ENCODE peak calls at places on chromosomes 1 and 21, in ten cellular contexts. S, B, P, Z, L, J, W, X, Q and N are unnamed samples.

GRCh38 chr21:45523411-45524101 is 18.7 kb downstream of the SLC19A1 start:
- DNase-seq in S (no peak), B (no peak), P (no peak), Z (no peak), L (no peak), J (no peak), W (no peak), X (no peak), Q (no peak), N (no peak)

GRCh38 chr1:202278751-202279150 is 63.0 kb downstream of the UBE2T start:
- DNase-seq in S (no peak), B (no peak), P (no peak), Z (no peak), L (no peak), J (no peak), W (no peak), X (no peak), Q (no peak), N (no peak)

GRCh38 chr1:159067699-159068621 is 8.6 kb downstream of the AIM2 start:
- DNase-seq in S (no peak), B (no peak), P (no peak), Z (no peak), L (no peak), J (no peak), W (no peak), X (no peak), Q (peak), N (no peak)

GRCh38 chr1:216310776-216311175 is 112.5 kb downstream of the USH2A start:
- DNase-seq in S (no peak), B (peak), P (peak), Z (peak), L (peak), J (peak), W (peak), X (no peak), Q (peak), N (peak)

GRCh38 chr1:197320991-197321531 is 53.0 kb downstream of the CRB1 start:
- DNase-seq in S (no peak), B (no peak), P (no peak), Z (peak), L (peak), J (peak), W (no peak), X (no peak), Q (no peak), N (no peak)

GRCh38 chr1:1926346-1926811 is 7.3 kb upstream of the TMEM52 start:
- DNase-seq in S (no peak), B (no peak), P (no peak), Z (no peak), L (no peak), J (no peak), W (peak), X (no peak), Q (no peak), N (no peak)

GRCh38 chr1:232635778-232636356 is 5.9 kb upstream of the SIPA1L2 start:
- DNase-seq in S (no peak), B (peak), P (peak), Z (peak), L (peak), J (peak), W (peak), X (peak), Q (peak), N (peak)

GRCh38 chr1:210597555-210598134 is 268.9 kb downstream of the HHAT start:
- DNase-seq in S (no peak), B (no peak), P (no peak), Z (peak), L (peak), J (peak), W (peak), X (no peak), Q (no peak), N (peak)

GRCh38 chr1:26784023-26784871 is 3.5 kb upstream of the PIGV start:
- DNase-seq in S (no peak), B (peak), P (peak), Z (peak), L (no peak), J (peak), W (peak), X (peak), Q (peak), N (peak)

GRCh38 chr1:154961497-154962237 is at the start of gene PYGO2:
- DNase-seq in S (no peak), B (peak), P (peak), Z (peak), L (peak), J (peak), W (peak), X (peak), Q (peak), N (peak)

GRCh38 chr1:109620890-109621289 is 1.3 kb downstream of the AMPD2 start:
- DNase-seq in S (peak), B (peak), P (peak), Z (peak), L (peak), J (peak), W (peak), X (peak), Q (peak), N (peak)

GRCh38 chr1:36323636-36324321 is at the start of gene EVA1B:
- DNase-seq in S (no peak), B (peak), P (peak), Z (peak), L (peak), J (peak), W (peak), X (peak), Q (peak), N (peak)

GRCh38 chr1:100035214-100035613 is 65.4 kb downstream of the SLC35A3 start:
- DNase-seq in S (no peak), B (no peak), P (no peak), Z (no peak), L (no peak), J (no peak), W (no peak), X (no peak), Q (no peak), N (no peak)

GRCh38 chr1:192151176-192151575 is 7.1 kb upstream of the RGS18 start:
- DNase-seq in S (no peak), B (no peak), P (peak), Z (no peak), L (no peak), J (no peak), W (no peak), X (no peak), Q (no peak), N (no peak)

GRCh38 chr1:15765495-15766194 is 7.0 kb downstream of the FBLIM1 start:
- DNase-seq in S (no peak), B (no peak), P (no peak), Z (peak), L (peak), J (peak), W (peak), X (peak), Q (peak), N (no peak)

GRCh38 chr1:22739648-22740385 is 29.2 kb downstream of the EPHB2 start:
- DNase-seq in S (no peak), B (no peak), P (no peak), Z (peak), L (no peak), J (peak), W (peak), X (peak), Q (no peak), N (no peak)

GRCh38 chr1:112285311-112285710 is 110.7 kb upstream of the CTTNBP2NL start:
- DNase-seq in S (no peak), B (no peak), P (no peak), Z (peak), L (no peak), J (no peak), W (no peak), X (no peak), Q (no peak), N (no peak)

GRCh38 chr1:237732657-237733056 is 158.1 kb downstream of the ZP4 start:
- DNase-seq in S (no peak), B (no peak), P (no peak), Z (no peak), L (no peak), J (no peak), W (no peak), X (no peak), Q (no peak), N (no peak)

GRCh38 chr21:43266534-43266933 is 97.7 kb downstream of the CRYAA start:
- DNase-seq in S (no peak), B (no peak), P (no peak), Z (no peak), L (peak), J (peak), W (no peak), X (no peak), Q (no peak), N (no peak)

GRCh38 chr1:33369764-33370163 is 48.9 kb upstream of the A3GALT2 start:
- DNase-seq in S (no peak), B (no peak), P (no peak), Z (no peak), L (no peak), J (no peak), W (no peak), X (no peak), Q (no peak), N (no peak)

GRCh38 chr1:46172321-46172720 is 2.6 kb upstream of the TSPAN1 start:
- DNase-seq in S (no peak), B (no peak), P (no peak), Z (no peak), L (no peak), J (no peak), W (no peak), X (no peak), Q (no peak), N (no peak)

GRCh38 chr1:69858534-69858933 is 290.8 kb downstream of the LRRC7 start:
- DNase-seq in S (no peak), B (no peak), P (no peak), Z (no peak), L (no peak), J (no peak), W (no peak), X (no peak), Q (no peak), N (peak)

GRCh38 chr1:176893625-176894352 is 270.7 kb downstream of the ASTN1 start:
- DNase-seq in S (no peak), B (no peak), P (no peak), Z (no peak), L (no peak), J (no peak), W (no peak), X (no peak), Q (no peak), N (no peak)

GRCh38 chr1:53376041-53376461 is 48.2 kb upstream of the LRP8 start:
- DNase-seq in S (no peak), B (no peak), P (peak), Z (no peak), L (no peak), J (peak), W (no peak), X (no peak), Q (no peak), N (no peak)

GRCh38 chr1:87451229-87451900 is 122.7 kb downstream of the LMO4 start:
- DNase-seq in S (no peak), B (no peak), P (no peak), Z (peak), L (no peak), J (peak), W (no peak), X (no peak), Q (no peak), N (no peak)

GRCh38 chr1:231618588-231619256 is 7.9 kb upstream of the DISC1 start:
- DNase-seq in S (no peak), B (no peak), P (no peak), Z (no peak), L (no peak), J (no peak), W (no peak), X (no peak), Q (no peak), N (no peak)

GRCh38 chr1:157978547-157979403 is 14.7 kb upstream of the KIRREL1 start:
- DNase-seq in S (no peak), B (no peak), P (peak), Z (no peak), L (no peak), J (no peak), W (no peak), X (no peak), Q (no peak), N (no peak)

GRCh38 chr1:153532161-153532560 is 3.6 kb downstream of the S100A6 start:
- DNase-seq in S (no peak), B (no peak), P (no peak), Z (no peak), L (no peak), J (no peak), W (no peak), X (no peak), Q (no peak), N (no peak)

GRCh38 chr1:21511579-21512522 is 2.6 kb downstream of the ALPL start:
- DNase-seq in S (no peak), B (no peak), P (no peak), Z (peak), L (peak), J (peak), W (peak), X (no peak), Q (peak), N (no peak)

GRCh38 chr1:82931051-82931450 is 1067.9 kb downstream of the TTLL7 start:
- DNase-seq in S (no peak), B (no peak), P (no peak), Z (no peak), L (no peak), J (peak), W (no peak), X (no peak), Q (no peak), N (no peak)

GRCh38 chr1:25771246-25772114 is 28.5 kb upstream of the SELENON start:
- DNase-seq in S (no peak), B (peak), P (peak), Z (peak), L (no peak), J (no peak), W (peak), X (no peak), Q (no peak), N (peak)

GRCh38 chr21:45467221-45467779 is 62.3 kb downstream of the COL18A1 start:
- DNase-seq in S (no peak), B (no peak), P (no peak), Z (peak), L (peak), J (peak), W (no peak), X (no peak), Q (no peak), N (no peak)

GRCh38 chr21:28216976-28217523 is 775.6 kb downstream of the LTN1 start:
- DNase-seq in S (no peak), B (no peak), P (no peak), Z (no peak), L (peak), J (no peak), W (peak), X (no peak), Q (no peak), N (no peak)

GRCh38 chr1:110554871-110555801 is 36.2 kb upstream of the KCNA10 start:
- DNase-seq in S (no peak), B (peak), P (peak), Z (peak), L (no peak), J (peak), W (peak), X (peak), Q (peak), N (peak)

GRCh38 chr1:236045771-236046170 is 19.1 kb downstream of the NID1 start:
- DNase-seq in S (no peak), B (no peak), P (no peak), Z (no peak), L (no peak), J (no peak), W (no peak), X (no peak), Q (no peak), N (no peak)

GRCh38 chr1:35929730-35930592 is 944 bp upstream of the AGO3 start:
- DNase-seq in S (peak), B (peak), P (peak), Z (peak), L (peak), J (peak), W (peak), X (peak), Q (peak), N (peak)

GRCh38 chr1:25543425-25544242 is at the start of gene LDLRAP1:
- DNase-seq in S (no peak), B (peak), P (peak), Z (peak), L (peak), J (peak), W (peak), X (peak), Q (peak), N (peak)

GRCh38 chr1:210239295-210240155 is 6.9 kb downstream of the SERTAD4 start:
- DNase-seq in S (peak), B (peak), P (peak), Z (peak), L (peak), J (peak), W (peak), X (no peak), Q (peak), N (peak)

GRCh38 chr1:11237364-11237755 is 25.0 kb downstream of the MTOR start:
- DNase-seq in S (no peak), B (no peak), P (no peak), Z (no peak), L (no peak), J (no peak), W (no peak), X (no peak), Q (no peak), N (no peak)
- H3K27ac ChIP-seq in S (no peak), B (no peak), P (no peak), Z (no peak), L (no peak), J (no peak), W (no peak), X (no peak), Q (no peak), N (no peak)

DNA sequence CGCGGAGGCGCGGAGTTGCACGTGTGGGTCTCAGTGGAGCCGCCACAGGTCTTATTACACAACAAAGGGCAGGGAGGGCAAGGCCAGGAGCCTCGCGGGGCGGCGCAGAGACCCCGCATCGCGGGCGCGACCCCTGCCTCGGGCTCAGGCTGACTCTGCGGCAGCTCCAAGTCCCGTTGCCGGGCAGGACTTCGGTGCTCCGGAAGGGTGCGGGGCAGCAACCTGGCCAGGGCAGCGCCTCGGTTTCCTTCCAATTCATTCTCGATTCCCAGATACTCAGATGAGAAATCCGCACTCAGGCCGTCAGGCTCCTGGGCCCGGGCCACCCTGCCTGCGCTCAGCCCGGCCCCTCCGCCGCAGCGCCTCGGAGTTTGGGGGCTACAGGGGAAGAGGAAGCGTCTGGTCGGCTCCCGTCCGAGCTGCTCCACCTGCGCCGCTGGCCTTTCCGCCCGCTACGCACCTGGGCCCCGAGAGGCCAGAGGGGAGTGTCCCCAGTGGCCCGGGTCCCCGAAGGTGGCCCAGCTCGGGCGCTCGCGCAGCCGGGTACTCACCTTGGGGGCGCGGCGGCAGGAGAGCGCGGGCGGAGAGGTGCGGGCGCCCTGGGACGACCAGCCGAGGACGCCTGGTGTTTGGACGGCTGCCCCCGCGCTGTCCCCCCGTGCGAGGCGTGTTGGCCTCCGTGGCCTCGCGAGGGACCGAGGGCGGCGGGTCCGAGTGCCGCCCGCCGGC is 1.2 kb upstream of the PRDM16 start:
- DNase-seq in S (no peak), B (peak), P (peak), Z (no peak), L (no peak), J (no peak), W (no peak), X (no peak), Q (no peak), N (no peak)
- TF ChIP-seq EZH2 in S (no peak), B (peak), P (peak), Z (peak), L (no peak), J (no peak), W (peak), X (no peak), Q (no peak), N (peak)

GRCh38 chr1:40806240-40806639 is 22.7 kb downstream of the KCNQ4 start:
- DNase-seq in S (no peak), B (no peak), P (no peak), Z (no peak), L (no peak), J (no peak), W (no peak), X (no peak), Q (no peak), N (no peak)
- H3K27ac ChIP-seq in S (no peak), B (no peak), P (no peak), Z (no peak), L (no peak), J (no peak), W (no peak), X (no peak), Q (no peak), N (no peak)

GRCh38 chr21:33026299-33026858 is 644 bp downstream of the OLIG2 start:
- DNase-seq in S (no peak), B (no peak), P (no peak), Z (no peak), L (no peak), J (no peak), W (no peak), X (no peak), Q (no peak), N (no peak)
- TF ChIP-seq EZH2 in S (no peak), B (peak), P (peak), Z (peak), L (peak), J (no peak), W (peak), X (no peak), Q (no peak), N (peak)

DNA sequence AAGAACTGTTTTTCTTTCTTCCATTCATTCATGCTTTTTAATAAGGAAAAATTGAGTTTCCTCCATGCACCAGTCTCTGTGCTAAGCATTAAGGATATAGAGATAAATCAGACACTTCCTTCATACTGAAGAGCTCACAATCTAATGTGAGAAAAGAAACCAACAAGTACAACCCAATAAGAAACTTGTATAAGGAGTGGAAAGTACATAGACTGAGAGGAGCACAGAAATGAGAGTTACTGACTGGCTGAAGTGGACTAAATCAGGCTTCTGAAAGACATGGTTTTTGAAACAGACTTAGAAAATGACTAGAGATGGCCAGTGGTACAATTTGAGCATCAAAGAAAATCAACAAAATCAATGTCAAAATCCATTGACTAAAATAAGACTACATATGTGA is 524.4 kb downstream of the PLPP3 start:
- DNase-seq in S (no peak), B (no peak), P (no peak), Z (no peak), L (no peak), J (no peak), W (no peak), X (no peak), Q (peak), N (no peak)
- H3K27ac ChIP-seq in S (no peak), B (no peak), P (no peak), Z (no peak), L (no peak), J (no peak), W (no peak), X (no peak), Q (no peak), N (no peak)

GRCh38 chr1:9689011-9689706 is 37.6 kb downstream of the PIK3CD start:
- DNase-seq in S (peak), B (peak), P (peak), Z (peak), L (peak), J (peak), W (peak), X (peak), Q (peak), N (peak)

GRCh38 chr1:9687876-9688582 is 36.5 kb downstream of the PIK3CD start:
- DNase-seq in S (no peak), B (peak), P (peak), Z (peak), L (peak), J (peak), W (peak), X (peak), Q (peak), N (peak)

GRCh38 chr1:9687120-9687875 is 35.8 kb downstream of the PIK3CD start:
- DNase-seq in S (no peak), B (peak), P (peak), Z (peak), L (peak), J (peak), W (peak), X (peak), Q (peak), N (peak)

GRCh38 chr1:9689971-9690381 is 38.4 kb downstream of the PIK3CD start:
- DNase-seq in S (no peak), B (peak), P (peak), Z (peak), L (no peak), J (peak), W (peak), X (peak), Q (no peak), N (peak)

GRCh38 chr1:9688599-9688998 is 37.1 kb downstream of the PIK3CD start:
- DNase-seq in S (no peak), B (no peak), P (no peak), Z (no peak), L (no peak), J (no peak), W (no peak), X (no peak), Q (no peak), N (no peak)
- TF ChIP-seq EZH2 in S (no peak), B (peak), P (no peak), Z (no peak), L (no peak), J (no peak), W (no peak), X (no peak), Q (no peak), N (no peak)

GRCh38 chr1:108064255-108064654 is 99.3 kb upstream of the VAV3 start:
- DNase-seq in S (no peak), B (no peak), P (no peak), Z (no peak), L (no peak), J (no peak), W (no peak), X (no peak), Q (no peak), N (no peak)
- H3K27ac ChIP-seq in S (no peak), B (no peak), P (no peak), Z (no peak), L (no peak), J (no peak), W (no peak), X (no peak), Q (no peak), N (no peak)

GRCh38 chr1:143497374-143497747 is 474.4 kb downstream of the FAM72C start:
- DNase-seq in S (no peak), B (peak), P (no peak), Z (no peak), L (no peak), J (peak), W (peak), X (no peak), Q (peak), N (peak)
- TF ChIP-seq EZH2 in S (no peak), B (no peak), P (no peak), Z (no peak), L (no peak), J (peak), W (no peak), X (no peak), Q (no peak), N (peak)